ENCODE peak calls at places on chromosomes 13 and 19, in eight cellular contexts. N is gastrocnemius medialis, Y is neural progenitor cell, D is colonic mucosa, J is sigmoid colon, Q is GM12878, L is heart left ventricle, F is spleen. P is an unnamed sample.
A peak's percentile ranks its signal among the peaks of the same experiment; 100 is the strongest.

GRCh38 chr13:44759723-44760360 is 183.7 kb upstream of the TSC22D1 start:
- DNase-seq in L (no peak), N (peak; percentile 86), D (no peak), Y (no peak), J (no peak), F (no peak), Q (no peak), P (peak; percentile 26)

GRCh38 chr19:33687761-33688656 is 66.3 kb downstream of the CHST8 start:
- DNase-seq in D (no peak), L (no peak), Y (no peak), J (no peak), N (no peak), F (peak; percentile 43), Q (no peak), P (no peak)

GRCh38 chr19:7912697-7913564 is 1.7 kb upstream of the TGFBR3L start:
- DNase-seq in Q (no peak), N (no peak), J (no peak), Y (no peak), D (no peak), L (no peak), F (peak; percentile 74), P (no peak)

GRCh38 chr13:24270639-24271131 is 38.7 kb upstream of the C1QTNF9 start:
- DNase-seq in Y (peak; percentile 47), F (peak; percentile 93), L (peak; percentile 72), N (peak; percentile 48), J (peak; percentile 79), D (peak; percentile 75), Q (peak; percentile 38), P (no peak)

GRCh38 chr13:39364797-39365468 is 238.1 kb downstream of the LHFPL6 start:
- DNase-seq in J (no peak), D (no peak), F (no peak), Q (no peak), L (no peak), Y (peak; percentile 39), N (no peak), P (peak; percentile 23)

GRCh38 chr13:108662528-108662927 is 33.1 kb downstream of the MYO16 start:
- DNase-seq in F (no peak), Y (no peak), N (no peak), Q (no peak), J (no peak), L (no peak), D (no peak), P (no peak)

GRCh38 chr13:113837554-113838355 is 26.1 kb downstream of the GAS6 start:
- DNase-seq in Q (no peak), Y (no peak), D (peak; percentile 86), L (peak; percentile 92), F (no peak), N (peak; percentile 99), J (peak; percentile 98), P (peak; percentile 93)

GRCh38 chr19:21398851-21399250 is 1.9 kb downstream of the ZNF493 start:
- DNase-seq in N (no peak), J (no peak), Y (no peak), L (no peak), Q (no peak), D (no peak), F (no peak), P (no peak)

GRCh38 chr13:76992548-76993001 is 694 bp downstream of the CLN5 start:
- DNase-seq in L (peak; percentile 23), F (no peak), N (peak; percentile 25), Y (peak; percentile 60), D (peak; percentile 61), J (no peak), Q (no peak), P (no peak)

GRCh38 chr19:43432866-43433673 is 18.4 kb downstream of the TEX101 start:
- DNase-seq in D (peak; percentile 70), Q (no peak), J (peak; percentile 68), L (peak; percentile 52), N (no peak), F (peak; percentile 75), Y (peak; percentile 78), P (peak; percentile 77)

GRCh38 chr13:42892760-42893159 is 99.3 kb downstream of the EPSTI1 start:
- DNase-seq in Y (no peak), F (no peak), J (no peak), D (no peak), Q (no peak), N (no peak), L (no peak), P (peak; percentile 57)

GRCh38 chr19:39139305-39140194 is 14.0 kb downstream of the PAK4 start:
- DNase-seq in L (no peak), N (no peak), J (no peak), D (no peak), F (no peak), Q (no peak), Y (peak; percentile 68), P (no peak)

GRCh38 chr19:39539519-39540332 is at the start of gene EID2:
- DNase-seq in J (peak; percentile 98), Q (peak; percentile 72), N (peak; percentile 94), D (peak; percentile 96), F (peak; percentile 97), Y (peak; percentile 97), L (peak; percentile 97), P (peak; percentile 99)

GRCh38 chr19:12864721-12865715 is 16.2 kb downstream of the DNASE2 start:
- DNase-seq in N (no peak), J (no peak), Y (no peak), Q (no peak), L (no peak), F (no peak), D (no peak), P (no peak)

GRCh38 chr13:111278258-111278657 is 42.2 kb upstream of the TEX29 start:
- DNase-seq in J (no peak), L (no peak), Q (no peak), Y (no peak), D (no peak), N (peak; percentile 75), F (no peak), P (no peak)

GRCh38 chr19:10009269-10009665 is 1.0 kb downstream of the COL5A3 start:
- DNase-seq in N (peak; percentile 56), F (no peak), L (peak; percentile 85), Q (no peak), J (peak; percentile 89), Y (peak; percentile 89), D (peak; percentile 61), P (peak; percentile 60)

GRCh38 chr13:51765142-51765515 is 38.8 kb downstream of the DHRS12 start:
- DNase-seq in L (no peak), J (no peak), Q (no peak), Y (no peak), D (no peak), F (no peak), N (no peak), P (no peak)

GRCh38 chr13:34678154-34678553 is 263.9 kb upstream of the NBEA start:
- DNase-seq in L (no peak), D (no peak), F (no peak), N (no peak), Y (no peak), Q (no peak), J (no peak), P (peak; percentile 13)

GRCh38 chr13:20424959-20425358 is 100.7 kb downstream of the CRYL1 start:
- DNase-seq in Y (no peak), J (no peak), D (no peak), F (no peak), N (no peak), L (peak; percentile 38), Q (no peak), P (no peak)

GRCh38 chr19:14248578-14249011 is 42.6 kb upstream of the ADGRL1 start:
- DNase-seq in N (no peak), Y (peak; percentile 93), J (peak; percentile 74), L (peak; percentile 39), F (peak; percentile 82), D (peak; percentile 47), Q (no peak), P (no peak)

DNA sequence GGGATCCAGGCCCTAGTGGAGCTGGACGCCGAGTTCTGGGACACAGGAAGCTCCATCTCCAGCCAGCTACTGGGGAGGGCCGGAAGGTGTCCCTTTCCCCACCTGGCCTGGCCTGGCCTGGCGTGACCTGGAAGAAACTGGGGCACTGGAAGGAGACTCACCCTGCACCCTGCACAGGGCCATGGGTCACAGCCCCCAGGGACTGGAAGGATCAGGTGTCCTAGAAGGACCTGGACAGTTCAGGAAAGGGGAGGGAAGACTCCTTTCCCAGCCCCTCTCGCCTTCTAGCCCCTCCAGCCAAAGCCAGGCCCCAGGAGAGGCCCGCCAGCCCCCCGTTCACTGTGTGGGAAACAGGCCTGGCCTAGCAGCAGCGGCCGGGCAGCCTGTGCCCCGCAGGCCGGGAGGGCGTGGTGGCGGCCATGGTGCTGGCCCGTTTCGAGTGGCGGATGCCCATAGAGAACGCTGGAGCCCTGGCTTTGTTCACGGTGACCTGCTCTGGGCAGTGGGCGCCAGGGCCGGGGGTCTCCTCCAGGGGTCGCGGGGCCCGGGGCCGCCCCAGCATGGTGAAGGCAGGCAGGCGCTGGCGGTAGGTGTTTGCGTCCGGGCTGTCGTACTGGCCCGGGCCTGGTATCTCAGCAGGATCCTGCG is 2.8 kb upstream of the SHC2 start:
- DNase-seq in L (no peak), F (no peak), Y (no peak), J (no peak), Q (no peak), N (no peak), D (no peak), P (no peak)
- H3K27ac ChIP-seq in L (no peak overlapping the region), F (no peak overlapping the region), Y (no peak overlapping the region), J (no peak overlapping the region), Q (no peak overlapping the region), N (no peak overlapping the region), D (no peak overlapping the region), P (peak overlapping the region; percentile 15)

DNA sequence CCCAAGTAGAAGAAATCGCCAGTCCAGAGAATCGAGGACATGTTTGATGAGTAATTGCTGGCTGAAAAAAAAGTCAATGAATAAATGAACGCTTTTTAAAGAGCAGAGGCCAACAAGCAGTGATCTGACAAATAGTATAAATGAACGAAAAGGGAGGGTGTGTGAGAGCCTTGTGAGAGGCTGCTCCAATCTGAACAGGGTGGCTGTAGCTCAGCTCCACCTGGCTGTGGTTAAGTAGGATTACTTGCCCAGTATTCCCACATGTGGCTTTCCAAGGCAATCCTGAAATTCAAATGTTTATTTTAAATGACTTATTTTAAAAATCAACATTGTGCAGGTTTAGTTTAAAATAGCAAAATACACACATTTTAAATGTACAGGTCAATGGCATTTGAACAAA is 117.0 kb downstream of the TSHZ3 start:
- DNase-seq in Q (no peak), Y (peak; percentile 41), F (no peak), L (no peak), J (no peak), N (no peak), D (no peak), P (no peak)
- TF ChIP-seq CTCF in Q (no peak), Y (peak; percentile 31), F (no peak), L (peak; percentile 10), J (no peak), N (no peak), D (no peak), P (no peak)

GRCh38 chr13:28719227-28719562 is 425 bp upstream of the SLC46A3 start:
- DNase-seq in F (no peak), D (no peak), J (no peak), L (no peak), Q (no peak), N (no peak), Y (no peak), P (no peak)
- H3K27ac ChIP-seq in F (peak overlapping the region; percentile 98), D (peak overlapping the region; percentile 94), J (peak overlapping the region; percentile 94), L (peak overlapping the region; percentile 99), Q (peak overlapping the region; percentile 14), N (peak overlapping the region; percentile 95), Y (no peak overlapping the region), P (peak overlapping the region; percentile 65)

DNA sequence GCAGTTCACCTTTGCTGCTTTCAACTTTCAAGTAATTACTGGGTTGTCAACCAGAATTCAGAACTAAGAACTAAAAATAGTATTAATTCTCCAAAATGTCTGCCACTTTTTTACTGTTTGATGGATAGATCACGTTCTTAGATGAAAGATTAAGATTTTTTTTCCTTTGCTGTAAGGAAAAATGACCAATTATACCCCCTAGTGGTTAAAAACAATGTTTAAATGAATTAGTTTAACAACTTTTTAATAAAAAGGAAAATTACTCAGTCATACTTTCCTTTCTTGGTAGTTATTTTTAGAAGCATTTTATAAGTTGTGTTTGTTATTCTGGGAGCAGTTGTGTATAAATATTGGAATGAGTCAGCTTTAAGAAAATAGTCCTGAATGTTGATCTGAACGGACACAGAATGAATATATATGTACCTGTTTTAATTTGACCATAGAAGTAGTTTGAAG is 4.6 kb downstream of the TM9SF2 start:
- DNase-seq in Q (no peak), J (no peak), F (no peak), N (no peak), Y (no peak), L (no peak), D (no peak), P (no peak)
- TF ChIP-seq CTCF in Q (peak; percentile 16), J (no peak), F (peak; percentile 7), N (peak; percentile 27), Y (peak; percentile 38), L (peak; percentile 31), D (peak; percentile 23), P (peak; percentile 25)